ENCODE peak calls at places on chromosomes 4 and X, in five cellular contexts. One of them, this sample, is unnamed.

GRCh38 chr4:54568184-54568583 is 89.6 kb upstream of the KIT start:
- DNase-seq in foreskin melanocyte: no peak
- DNase-seq in activated T-cell treated with anti-CD3 and anti-CD28 coated beads, Interleukin-2, amount 50 U/mL, for 48 hours: no peak
- DNase-seq in aorta: no peak
- DNase-seq in CD4-positive, alpha-beta T cell: no peak
- DNase-seq in this sample: no peak

GRCh38 chrX:22742174-22742573 is 257.6 kb upstream of the DDX53 start:
- DNase-seq in foreskin melanocyte: peak; percentile 50
- DNase-seq in activated T-cell treated with anti-CD3 and anti-CD28 coated beads, Interleukin-2, amount 50 U/mL, for 48 hours: no peak
- DNase-seq in aorta: no peak
- DNase-seq in CD4-positive, alpha-beta T cell: no peak
- DNase-seq in this sample: no peak

GRCh38 chr4:165208741-165209388 is 1.5 kb downstream of the KLHL2 start:
- DNase-seq in foreskin melanocyte: no peak
- DNase-seq in activated T-cell treated with anti-CD3 and anti-CD28 coated beads, Interleukin-2, amount 50 U/mL, for 48 hours: peak; percentile 42
- DNase-seq in aorta: no peak
- DNase-seq in CD4-positive, alpha-beta T cell: no peak
- DNase-seq in this sample: no peak

GRCh38 chrX:51737062-51737461 is 6.2 kb upstream of the GSPT2 start:
- DNase-seq in foreskin melanocyte: no peak
- DNase-seq in activated T-cell treated with anti-CD3 and anti-CD28 coated beads, Interleukin-2, amount 50 U/mL, for 48 hours: no peak
- DNase-seq in aorta: no peak
- DNase-seq in CD4-positive, alpha-beta T cell: no peak
- DNase-seq in this sample: no peak

GRCh38 chrX:148288451-148288850 is 212.0 kb upstream of the AFF2 start:
- DNase-seq in foreskin melanocyte: no peak
- DNase-seq in activated T-cell treated with anti-CD3 and anti-CD28 coated beads, Interleukin-2, amount 50 U/mL, for 48 hours: no peak
- DNase-seq in aorta: no peak
- DNase-seq in CD4-positive, alpha-beta T cell: no peak
- DNase-seq in this sample: no peak

GRCh38 chr4:48421101-48421500 is 62.0 kb upstream of the SLC10A4 start:
- DNase-seq in foreskin melanocyte: no peak
- DNase-seq in activated T-cell treated with anti-CD3 and anti-CD28 coated beads, Interleukin-2, amount 50 U/mL, for 48 hours: no peak
- DNase-seq in aorta: no peak
- DNase-seq in CD4-positive, alpha-beta T cell: no peak
- DNase-seq in this sample: no peak

GRCh38 chr4:56787380-56787779 is 34.1 kb downstream of the SPINK2 start:
- DNase-seq in foreskin melanocyte: no peak
- DNase-seq in activated T-cell treated with anti-CD3 and anti-CD28 coated beads, Interleukin-2, amount 50 U/mL, for 48 hours: no peak
- DNase-seq in aorta: no peak
- DNase-seq in CD4-positive, alpha-beta T cell: no peak
- DNase-seq in this sample: no peak

GRCh38 chr4:180828455-180829018 is 1414.7 kb upstream of the TENM3 start:
- DNase-seq in foreskin melanocyte: peak; percentile 84
- DNase-seq in activated T-cell treated with anti-CD3 and anti-CD28 coated beads, Interleukin-2, amount 50 U/mL, for 48 hours: no peak
- DNase-seq in aorta: no peak
- DNase-seq in CD4-positive, alpha-beta T cell: no peak
- DNase-seq in this sample: no peak

GRCh38 chrX:7828594-7828993 is 14.4 kb upstream of the VCX start:
- DNase-seq in foreskin melanocyte: no peak
- DNase-seq in activated T-cell treated with anti-CD3 and anti-CD28 coated beads, Interleukin-2, amount 50 U/mL, for 48 hours: no peak
- DNase-seq in aorta: no peak
- DNase-seq in CD4-positive, alpha-beta T cell: no peak
- DNase-seq in this sample: no peak

GRCh38 chrX:54076903-54077302 is 32.6 kb upstream of the PHF8 start:
- DNase-seq in foreskin melanocyte: peak; percentile 12
- DNase-seq in activated T-cell treated with anti-CD3 and anti-CD28 coated beads, Interleukin-2, amount 50 U/mL, for 48 hours: no peak
- DNase-seq in aorta: no peak
- DNase-seq in CD4-positive, alpha-beta T cell: no peak
- DNase-seq in this sample: no peak

GRCh38 chrX:44228621-44229020 is 114.9 kb downstream of the EFHC2 start:
- DNase-seq in foreskin melanocyte: no peak
- DNase-seq in activated T-cell treated with anti-CD3 and anti-CD28 coated beads, Interleukin-2, amount 50 U/mL, for 48 hours: no peak
- DNase-seq in aorta: no peak
- DNase-seq in CD4-positive, alpha-beta T cell: no peak
- DNase-seq in this sample: no peak

GRCh38 chr4:76055005-76055404 is 19.1 kb upstream of the CXCL11 start:
- DNase-seq in foreskin melanocyte: no peak
- DNase-seq in activated T-cell treated with anti-CD3 and anti-CD28 coated beads, Interleukin-2, amount 50 U/mL, for 48 hours: peak; percentile 36
- DNase-seq in aorta: no peak
- DNase-seq in CD4-positive, alpha-beta T cell: no peak
- DNase-seq in this sample: no peak

GRCh38 chr4:19381068-19381467 is 870.6 kb upstream of the SLIT2 start:
- DNase-seq in foreskin melanocyte: no peak
- DNase-seq in activated T-cell treated with anti-CD3 and anti-CD28 coated beads, Interleukin-2, amount 50 U/mL, for 48 hours: no peak
- DNase-seq in aorta: no peak
- DNase-seq in CD4-positive, alpha-beta T cell: no peak
- DNase-seq in this sample: no peak

This sample was measured in spleen.